ENCODE peak calls at places on chromosome 12, in five cellular contexts. I, G, E, Y and U are unnamed samples.

GRCh38 chr12:65935906-65936528 is 111.7 kb downstream of the HMGA2 start:
- DNase-seq in I (no peak), G (no peak), E (no peak), Y (no peak), U (no peak)

GRCh38 chr12:52380271-52380694 is 5.2 kb downstream of the KRT84 start:
- DNase-seq in I (peak; percentile 36), G (peak; percentile 38), E (peak; percentile 19), Y (no peak), U (no peak)

GRCh38 chr12:78863482-78864427 is 819 bp upstream of the SYT1 start:
- DNase-seq in I (no peak), G (peak; percentile 31), E (no peak), Y (peak; percentile 58), U (peak; percentile 81)

GRCh38 chr12:119683816-119684215 is 15.9 kb downstream of the PRKAB1 start:
- DNase-seq in I (no peak), G (no peak), E (no peak), Y (no peak), U (no peak)

GRCh38 chr12:110726018-110726417 is 16.7 kb downstream of the PPP1CC start:
- DNase-seq in I (no peak), G (no peak), E (no peak), Y (no peak), U (no peak)

GRCh38 chr12:1629338-1630080 is 478 bp downstream of the WNT5B start:
- DNase-seq in I (no peak), G (no peak), E (no peak), Y (peak; percentile 37), U (no peak)

GRCh38 chr12:52250048-52250990 is 17.3 kb downstream of the KRT7 start:
- DNase-seq in I (no peak), G (peak; percentile 3), E (no peak), Y (no peak), U (no peak)

GRCh38 chr12:116366456-116366776 is 88.9 kb upstream of the MED13L start:
- DNase-seq in I (no peak), G (no peak), E (no peak), Y (peak; percentile 58), U (no peak)

GRCh38 chr12:87127272-87127671 is 871.1 kb upstream of the MGAT4C start:
- DNase-seq in I (no peak), G (no peak), E (no peak), Y (no peak), U (no peak)

GRCh38 chr12:100899301-100899700 is 104.7 kb downstream of the ANO4 start:
- DNase-seq in I (no peak), G (no peak), E (no peak), Y (no peak), U (no peak)

GRCh38 chr12:55816876-55817351 is 610 bp downstream of the SARNP start:
- DNase-seq in I (no peak), G (no peak), E (no peak), Y (no peak), U (no peak)

GRCh38 chr12:99259040-99259934 is 388.3 kb upstream of the GARIN6 start:
- DNase-seq in I (no peak), G (no peak), E (no peak), Y (no peak), U (no peak)

GRCh38 chr12:92899388-92900001 is 29.6 kb downstream of the EEA1 start:
- DNase-seq in I (no peak), G (peak; percentile 16), E (no peak), Y (no peak), U (no peak)

GRCh38 chr12:107543841-107544240 is 141.8 kb upstream of the PWP1 start:
- DNase-seq in I (no peak), G (no peak), E (no peak), Y (no peak), U (no peak)

GRCh38 chr12:43988838-43989560 is 153.1 kb downstream of the TMEM117 start:
- DNase-seq in I (no peak), G (no peak), E (no peak), Y (no peak), U (no peak)

GRCh38 chr12:25949343-25949742 is 9.1 kb upstream of the RASSF8 start:
- DNase-seq in I (no peak), G (no peak), E (no peak), Y (no peak), U (no peak)

GRCh38 chr12:108565976-108566375 is 3.6 kb downstream of the ISCU start:
- DNase-seq in I (peak; percentile 85), G (no peak), E (peak; percentile 60), Y (peak; percentile 85), U (peak; percentile 12)

GRCh38 chr12:106030210-106031175 is 108.3 kb downstream of the NUAK1 start:
- DNase-seq in I (peak; percentile 10), G (no peak), E (no peak), Y (no peak), U (no peak)

GRCh38 chr12:1611775-1612174 is 17.3 kb upstream of the WNT5B start:
- DNase-seq in I (no peak), G (no peak), E (no peak), Y (peak; percentile 43), U (no peak)

GRCh38 chr12:111407371-111408115 is 1.8 kb downstream of the SH2B3 start:
- DNase-seq in I (no peak), G (no peak), E (no peak), Y (no peak), U (no peak)

GRCh38 chr12:121575952-121576615 is 4.7 kb downstream of the KDM2B start:
- DNase-seq in I (no peak), G (no peak), E (no peak), Y (no peak), U (no peak)

GRCh38 chr12:67594888-67595287 is 53.7 kb upstream of the DYRK2 start:
- DNase-seq in I (no peak), G (no peak), E (no peak), Y (no peak), U (no peak)

GRCh38 chr12:130249376-130249775 is 87.1 kb downstream of the FZD10 start:
- DNase-seq in I (no peak), G (no peak), E (no peak), Y (no peak), U (no peak)

GRCh38 chr12:31756977-31757420 is 28.2 kb upstream of the AMN1 start:
- DNase-seq in I (no peak), G (no peak), E (no peak), Y (no peak), U (no peak)

GRCh38 chr12:54431911-54432814 is 13.1 kb upstream of the ITGA5 start:
- DNase-seq in I (peak; percentile 68), G (no peak), E (peak; percentile 65), Y (no peak), U (no peak)

GRCh38 chr12:59066445-59066844 is 146.1 kb upstream of the LRIG3 start:
- DNase-seq in I (no peak), G (no peak), E (no peak), Y (no peak), U (no peak)

GRCh38 chr12:1795221-1795784 is 25.1 kb upstream of the LRTM2 start:
- DNase-seq in I (no peak), G (no peak), E (no peak), Y (no peak), U (no peak)

GRCh38 chr12:39780527-39781446 is 161.2 kb upstream of the ABCD2 start:
- DNase-seq in I (no peak), G (no peak), E (no peak), Y (no peak), U (peak; percentile 48)

GRCh38 chr12:96258451-96258933 is 64.3 kb downstream of the ELK3 start:
- DNase-seq in I (peak; percentile 31), G (no peak), E (no peak), Y (peak; percentile 28), U (no peak)

GRCh38 chr12:79685068-79685467 is 5.7 kb downstream of the PAWR start:
- DNase-seq in I (no peak), G (no peak), E (no peak), Y (no peak), U (no peak)

GRCh38 chr12:58541300-58541690 is 379.0 kb downstream of the LRIG3 start:
- DNase-seq in I (no peak), G (no peak), E (no peak), Y (no peak), U (no peak)

GRCh38 chr12:14399871-14400270 is 34.4 kb downstream of the ATF7IP start:
- DNase-seq in I (no peak), G (no peak), E (no peak), Y (no peak), U (no peak)

GRCh38 chr12:123024819-123025391 is 44.4 kb downstream of the ARL6IP4 start:
- DNase-seq in I (peak; percentile 66), G (no peak), E (peak; percentile 13), Y (no peak), U (no peak)

GRCh38 chr12:32454075-32454474 is 54.7 kb downstream of the FGD4 start:
- DNase-seq in I (no peak), G (no peak), E (no peak), Y (no peak), U (no peak)

GRCh38 chr12:108394196-108394595 is 55.1 kb upstream of the CMKLR1 start:
- DNase-seq in I (no peak), G (no peak), E (no peak), Y (no peak), U (no peak)